ENCODE peak calls at places on chromosomes 2 and 18, in four cellular contexts. Y is IMR-90, B is sigmoid colon, V is thyroid gland. F is an unnamed sample.
A peak's percentile ranks its signal among the peaks of the same experiment; 100 is the strongest.

GRCh38 chr18:6022089-6022444 is 126.7 kb upstream of the TMEM200C start:
- DNase-seq in Y (peak; percentile 65), B (no peak), V (no peak), F (no peak)

GRCh38 chr18:56036673-56037072 is 448.7 kb upstream of the TCF4 start:
- DNase-seq in Y (peak; percentile 38), B (no peak), V (no peak), F (no peak)

GRCh38 chr2:164014068-164014577 is 278.3 kb upstream of the FIGN start:
- DNase-seq in Y (no peak), B (no peak), V (no peak), F (no peak)

GRCh38 chr2:171260471-171261424 is 100.1 kb upstream of the TLK1 start:
- DNase-seq in Y (no peak), B (no peak), V (no peak), F (no peak)

GRCh38 chr2:84836215-84836614 is 44.7 kb downstream of the TRABD2A start:
- DNase-seq in Y (no peak), B (no peak), V (no peak), F (no peak)

GRCh38 chr2:239369631-239370161 is 31.1 kb downstream of the HDAC4 start:
- DNase-seq in Y (no peak), B (peak; percentile 83), V (peak; percentile 87), F (peak; percentile 32)

GRCh38 chr2:27078267-27079194 is at the start of gene EMILIN1:
- DNase-seq in Y (peak; percentile 96), B (peak; percentile 98), V (peak; percentile 45), F (no peak)

GRCh38 chr18:46953195-46953594 is 35.8 kb downstream of the KATNAL2 start:
- DNase-seq in Y (no peak), B (no peak), V (no peak), F (no peak)

GRCh38 chr2:201546576-201546975 is 95.0 kb downstream of the STRADB start:
- DNase-seq in Y (peak; percentile 65), B (no peak), V (no peak), F (no peak)

GRCh38 chr2:10452956-10453885 is 5.1 kb upstream of the ODC1 start:
- DNase-seq in Y (no peak), B (no peak), V (no peak), F (no peak)

GRCh38 chr2:233130481-233130970 is 70.4 kb downstream of the INPP5D start:
- DNase-seq in Y (no peak), B (no peak), V (no peak), F (no peak)

GRCh38 chr2:101038455-101039255 is 36.6 kb downstream of the RPL31 start:
- DNase-seq in Y (no peak), B (no peak), V (no peak), F (no peak)

GRCh38 chr2:171086352-171087290 is 74.1 kb downstream of the TLK1 start:
- DNase-seq in Y (peak; percentile 68), B (no peak), V (peak; percentile 44), F (peak; percentile 56)

GRCh38 chr2:164917296-164917903 is 37.9 kb downstream of the SLC38A11 start:
- DNase-seq in Y (peak; percentile 36), B (peak; percentile 67), V (peak; percentile 73), F (peak; percentile 63)

GRCh38 chr2:234001380-234001993 is 49.0 kb upstream of the SPP2 start:
- DNase-seq in Y (no peak), B (no peak), V (no peak), F (no peak)

GRCh38 chr2:50658883-50659282 is 373.0 kb downstream of the NRXN1 start:
- DNase-seq in Y (peak; percentile 4), B (no peak), V (no peak), F (no peak)

GRCh38 chr2:185145316-185146121 is 547.2 kb downstream of the ZNF804A start:
- DNase-seq in Y (no peak), B (no peak), V (no peak), F (no peak)

GRCh38 chr18:10009321-10010144 is 95.7 kb downstream of the VAPA start:
- DNase-seq in Y (no peak), B (peak; percentile 59), V (no peak), F (peak; percentile 41)

GRCh38 chr2:43239981-43240761 is 13.8 kb upstream of the ZFP36L2 start:
- DNase-seq in Y (no peak), B (no peak), V (no peak), F (no peak)

GRCh38 chr2:217289153-217289908 is 429.5 kb upstream of the TNP1 start:
- DNase-seq in Y (peak; percentile 39), B (no peak), V (no peak), F (no peak)

GRCh38 chr2:214536625-214537024 is 125.8 kb downstream of the VWC2L start:
- DNase-seq in Y (peak; percentile 49), B (no peak), V (no peak), F (no peak)

GRCh38 chr2:71070294-71071025 is 2.0 kb downstream of the NAGK start:
- DNase-seq in Y (peak; percentile 37), B (peak; percentile 56), V (peak; percentile 22), F (no peak)

GRCh38 chr2:101473911-101474751 is 781 bp downstream of the RFX8 start:
- DNase-seq in Y (peak; percentile 45), B (peak; percentile 75), V (peak; percentile 29), F (peak; percentile 63)

GRCh38 chr2:182558564-182558963 is 131.7 kb upstream of the PDE1A start:
- DNase-seq in Y (no peak), B (no peak), V (no peak), F (no peak)

GRCh38 chr2:207283356-207283755 is 117.6 kb upstream of the KLF7 start:
- DNase-seq in Y (no peak), B (peak; percentile 69), V (no peak), F (no peak)

GRCh38 chr2:29615183-29615582 is 306.2 kb downstream of the ALK start:
- DNase-seq in Y (no peak), B (no peak), V (peak; percentile 29), F (no peak)

GRCh38 chr2:46160326-46160725 is 136.9 kb upstream of the EPAS1 start:
- DNase-seq in Y (no peak), B (no peak), V (no peak), F (no peak)

GRCh38 chr2:120398961-120399888 is 53.3 kb downstream of the INHBB start:
- DNase-seq in Y (no peak), B (peak; percentile 55), V (peak; percentile 85), F (peak; percentile 31)

GRCh38 chr18:23918395-23919032 is 96.0 kb upstream of the TTC39C start:
- DNase-seq in Y (peak; percentile 56), B (peak; percentile 81), V (peak; percentile 75), F (peak; percentile 69)

DNA sequence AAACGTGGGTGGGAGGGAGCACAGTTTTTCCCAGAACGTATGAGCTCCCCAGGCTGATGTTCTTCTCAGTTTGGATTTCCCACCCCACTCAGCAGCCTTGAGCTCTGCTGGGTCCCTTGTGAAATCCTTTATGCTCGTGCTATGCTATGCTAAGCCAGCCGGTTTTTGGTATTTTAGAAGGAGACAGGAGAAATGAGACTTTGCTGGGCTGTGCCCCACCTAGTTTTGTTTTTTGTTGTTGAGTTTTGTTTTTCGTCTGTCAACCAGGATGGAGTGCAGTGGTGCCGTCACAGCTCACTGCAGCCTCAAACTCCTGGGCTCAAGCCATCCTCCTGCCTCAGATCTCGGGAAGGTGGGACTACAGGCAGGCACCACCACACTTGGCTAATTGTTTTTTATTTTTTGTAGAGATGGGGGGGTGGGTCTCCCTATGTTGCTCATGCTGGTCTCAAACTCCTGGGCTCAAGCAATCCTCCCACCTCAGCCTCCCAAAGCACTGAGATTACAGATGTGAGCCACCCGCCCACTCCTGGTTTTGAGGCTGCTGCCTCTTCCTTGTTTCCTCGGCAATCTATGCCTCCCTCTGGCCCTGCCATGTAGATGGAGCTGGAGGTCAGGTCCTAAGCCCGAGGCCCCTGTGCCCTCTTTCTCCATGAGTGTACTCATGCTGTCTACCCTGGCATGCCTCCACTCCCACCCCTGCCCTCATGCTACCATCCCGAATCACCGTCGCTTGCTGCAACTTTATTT is 17.5 kb upstream of the MGAT4A start:
- DNase-seq in Y (no peak), B (no peak), V (no peak), F (no peak)
- H3K4me3 ChIP-seq in Y (no peak overlapping the region), B (no peak overlapping the region), V (no peak overlapping the region), F (no peak overlapping the region)

GRCh38 chr2:32043561-32043960 is 4.0 kb upstream of the DPY30 start:
- DNase-seq in Y (no peak), B (no peak), V (no peak), F (no peak)

DNA sequence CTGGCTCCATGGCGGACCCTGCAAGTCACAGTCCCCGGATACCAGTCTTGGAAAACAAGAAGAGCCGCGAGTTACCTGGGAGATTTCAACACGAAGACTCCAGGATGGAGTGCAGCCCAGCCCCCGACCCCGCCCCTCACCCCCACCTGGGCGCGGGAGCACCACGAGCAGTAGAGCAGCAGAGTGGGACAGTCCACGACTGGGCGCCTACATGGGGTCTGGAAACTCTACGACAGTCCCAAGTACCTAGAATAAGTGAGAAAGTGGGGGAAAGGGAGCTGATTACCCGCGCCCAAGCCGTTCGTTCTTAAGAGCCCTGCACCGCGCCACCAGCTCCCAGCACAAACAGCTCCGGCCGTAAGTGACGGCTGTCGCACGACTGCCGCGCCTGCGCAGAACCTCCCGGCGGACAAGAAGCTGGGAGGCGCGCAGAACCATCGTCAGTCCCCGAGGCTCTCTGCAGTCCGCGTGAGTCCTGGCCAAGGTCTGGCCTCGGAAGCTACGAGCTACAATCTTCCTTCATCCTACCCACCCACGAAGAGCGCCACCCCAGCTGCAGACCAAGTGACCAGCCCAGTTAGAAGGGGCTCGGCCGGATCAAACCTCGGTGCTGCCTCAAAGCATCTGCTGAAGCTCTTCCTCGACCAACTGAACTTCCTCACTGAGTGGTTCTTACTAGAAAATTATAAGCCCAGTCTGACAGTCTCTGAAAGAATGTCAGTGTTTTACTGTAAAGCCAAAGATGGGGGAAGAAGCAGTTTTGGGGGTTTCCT is at the start of gene DPY30:
- DNase-seq in Y (peak; percentile 92), B (peak; percentile 96), V (peak; percentile 93), F (peak; percentile 96)
- TF ChIP-seq POLR2A in Y (peak; percentile 69), B (peak; percentile 77), V (peak; percentile 90), F (peak; percentile 80)

DNA sequence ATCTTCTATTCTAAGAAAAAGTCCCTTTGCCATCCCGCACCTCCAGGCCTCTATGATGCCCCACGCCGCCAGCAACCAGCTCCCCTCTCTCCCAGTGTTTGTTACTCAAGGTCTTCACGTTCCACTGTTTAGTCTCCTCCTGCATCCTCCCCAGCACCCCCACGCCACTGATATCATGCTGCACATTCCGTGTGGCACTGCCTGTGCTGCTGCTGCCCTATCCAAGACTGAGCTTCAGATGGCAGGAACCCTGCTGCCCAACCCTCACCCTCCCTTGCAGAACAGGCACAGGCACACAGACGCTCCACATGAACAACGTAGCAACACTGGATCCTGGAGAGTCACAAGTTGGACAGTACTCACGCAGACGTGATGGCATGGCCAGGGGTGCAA is 35.3 kb downstream of the MYO5B start:
- DNase-seq in Y (no peak), B (no peak), V (no peak), F (no peak)
- H3K4me1 ChIP-seq in Y (no peaks in the 10 kb centered on the region), B (no peaks in the 10 kb centered on the region), V (peaks cover 38% of the 10 kb centered on the region), F (no peaks in the 10 kb centered on the region)

GRCh38 chr2:178874529-178875240 is 67.5 kb upstream of the TTN start:
- DNase-seq in Y (no peak), B (no peak), V (peak; percentile 10), F (no peak)
- H3K4me3 ChIP-seq in Y (no peak overlapping the region), B (no peak overlapping the region), V (no peak overlapping the region), F (no peak overlapping the region)

GRCh38 chr2:190533175-190533967 is 1.2 kb downstream of the NEMP2 start:
- DNase-seq in Y (no peak), B (no peak), V (no peak), F (no peak)

GRCh38 chr2:190533968-190534309 is 583 bp downstream of the NEMP2 start:
- DNase-seq in Y (no peak), B (no peak), V (peak; percentile 34), F (peak; percentile 67)

GRCh38 chr2:190535119-190535439 is 557 bp upstream of the NEMP2 start:
- DNase-seq in Y (no peak), B (no peak), V (no peak), F (no peak)

GRCh38 chr2:190535586-190535985 is 1.1 kb upstream of the NEMP2 start:
- DNase-seq in Y (no peak), B (no peak), V (no peak), F (no peak)

GRCh38 chr2:190534310-190535118 is at the start of gene NEMP2:
- DNase-seq in Y (peak; percentile 16), B (peak; percentile 83), V (peak; percentile 81), F (peak; percentile 89)
- TF ChIP-seq POLR2A in Y (no peak), B (no peak), V (peak; percentile 85), F (peak; percentile 85)

F was measured in right lobe of liver.